ENCODE peak calls at places on chromosomes 2 and 18, in eight cellular contexts. I is kidney epithelial cell, G is IMR-90, J is progenitor cell of endocrine pancreas, K is spleen, D is tibial artery, V is astrocyte of the spinal cord, E is left ventricle myocardium inferior. S is an unnamed sample.

GRCh38 chr2:47264183-47264582 is 109.1 kb upstream of the STPG4 start:
- DNase-seq in V (no peak), J (no peak), D (no peak), I (no peak), E (no peak), K (no peak), G (no peak), S (no peak)

GRCh38 chr2:172339431-172340010 is 87.9 kb upstream of the ITGA6 start:
- DNase-seq in I (no peak), E (no peak), D (no peak), K (no peak), V (no peak), G (peak), J (no peak), S (no peak)

GRCh38 chr18:55778731-55779460 is 190.9 kb upstream of the TCF4 start:
- DNase-seq in D (no peak), G (no peak), V (no peak), I (no peak), J (no peak), K (no peak), E (no peak), S (no peak)

GRCh38 chr2:231930601-231931281 is 4.5 kb upstream of the NPPC start:
- DNase-seq in D (peak), K (peak), G (no peak), J (no peak), I (no peak), V (no peak), E (peak), S (no peak)

GRCh38 chr2:240556553-240557100 is 1.2 kb downstream of the ANKMY1 start:
- DNase-seq in D (no peak), G (peak), V (no peak), E (no peak), J (no peak), I (no peak), K (peak), S (no peak)

GRCh38 chr2:219266232-219266631 is 12.5 kb upstream of the TUBA4A start:
- DNase-seq in V (no peak), I (no peak), G (no peak), D (no peak), E (no peak), J (no peak), K (no peak), S (no peak)

GRCh38 chr2:39623916-39624315 is 41.8 kb upstream of the TMEM178A start:
- DNase-seq in V (no peak), G (no peak), K (no peak), J (no peak), I (no peak), E (no peak), D (no peak), S (no peak)

GRCh38 chr2:25030702-25031101 is 11.2 kb upstream of the EFR3B start:
- DNase-seq in K (no peak), I (no peak), G (peak), D (no peak), V (no peak), E (no peak), J (no peak), S (no peak)

GRCh38 chr2:224668123-224668909 is 47.8 kb downstream of the CCDC195 start:
- DNase-seq in V (no peak), I (no peak), J (no peak), E (no peak), G (no peak), K (no peak), D (no peak), S (no peak)

GRCh38 chr2:219438453-219438852 is 3.8 kb downstream of the SPEG start:
- DNase-seq in K (no peak), E (no peak), D (no peak), G (no peak), J (no peak), I (no peak), V (no peak), S (no peak)

GRCh38 chr2:96207073-96207777 is 1.4 kb downstream of the STARD7 start:
- DNase-seq in K (no peak), D (no peak), G (no peak), J (no peak), E (no peak), I (no peak), V (no peak), S (no peak)

GRCh38 chr2:136966485-136966884 is 201.1 kb downstream of the THSD7B start:
- DNase-seq in I (no peak), E (no peak), G (no peak), V (no peak), J (no peak), K (no peak), D (no peak), S (no peak)

GRCh38 chr2:97950329-97951154 is 45.2 kb downstream of the TMEM131 start:
- DNase-seq in I (peak), G (peak), K (no peak), E (no peak), J (no peak), V (peak), D (no peak), S (no peak)

GRCh38 chr18:38576349-38576748 is 1010.8 kb upstream of the CELF4 start:
- DNase-seq in K (no peak), I (no peak), E (no peak), V (no peak), G (no peak), D (no peak), J (no peak), S (no peak)

GRCh38 chr18:75727479-75727878 is 300.0 kb upstream of the SMIM21 start:
- DNase-seq in J (peak), V (peak), I (no peak), G (peak), D (no peak), E (peak), K (no peak), S (peak)

GRCh38 chr2:197515277-197515797 is 529 bp upstream of the MOB4 start:
- DNase-seq in V (peak), D (no peak), K (no peak), E (no peak), G (peak), J (no peak), I (no peak), S (no peak)

GRCh38 chr2:152924722-152925121 is 206.3 kb downstream of the ARL6IP6 start:
- DNase-seq in I (no peak), K (no peak), G (no peak), J (no peak), D (no peak), V (peak), E (no peak), S (no peak)

GRCh38 chr2:30318987-30319782 is 87.9 kb downstream of the LBH start:
- DNase-seq in K (no peak), V (no peak), E (no peak), J (no peak), I (no peak), G (no peak), D (no peak), S (no peak)

GRCh38 chr18:3758531-3758930 is 308.6 kb downstream of the TGIF1 start:
- DNase-seq in K (no peak), D (no peak), J (no peak), G (peak), E (no peak), I (no peak), V (peak), S (no peak)

GRCh38 chr2:28545590-28546195 is 49.8 kb downstream of the PLB1 start:
- DNase-seq in J (no peak), I (no peak), K (no peak), V (no peak), D (no peak), E (no peak), G (no peak), S (no peak)

GRCh38 chr2:113309655-113310387 is 31.1 kb upstream of the PAX8 start:
- DNase-seq in V (no peak), D (no peak), E (no peak), J (no peak), I (no peak), G (peak), K (no peak), S (no peak)

GRCh38 chr2:241040081-241040803 is 41.8 kb downstream of the SNED1 start:
- DNase-seq in I (no peak), E (no peak), D (no peak), V (no peak), G (no peak), J (no peak), K (no peak), S (no peak)

GRCh38 chr18:48186084-48186798 is 222.9 kb downstream of the ZBTB7C start:
- DNase-seq in G (no peak), K (no peak), E (no peak), I (peak), J (no peak), D (no peak), V (no peak), S (peak)

GRCh38 chr2:28543316-28544068 is 47.6 kb downstream of the PLB1 start:
- DNase-seq in V (peak), E (no peak), G (peak), K (no peak), D (no peak), I (no peak), J (no peak), S (no peak)

GRCh38 chr2:199259671-199260070 is 198.1 kb downstream of the SATB2 start:
- DNase-seq in K (no peak), G (peak), I (no peak), J (no peak), D (no peak), E (no peak), V (no peak), S (no peak)

GRCh38 chr2:199261221-199261620 is 196.5 kb downstream of the SATB2 start:
- DNase-seq in J (no peak), K (no peak), G (peak), D (no peak), E (no peak), V (peak), I (no peak), S (no peak)

GRCh38 chr2:199261936-199262335 is 195.8 kb downstream of the SATB2 start:
- DNase-seq in E (no peak), K (no peak), D (no peak), J (no peak), G (no peak), I (no peak), V (no peak), S (no peak)

GRCh38 chr2:199258291-199258690 is 199.4 kb downstream of the SATB2 start:
- DNase-seq in K (no peak), J (no peak), D (no peak), I (no peak), G (no peak), V (no peak), E (no peak), S (no peak)
- TF ChIP-seq CTCF in K (no peak), J (no peak), D (no peak), I (peak), G (peak), V (peak), E (no peak), S (peak)

GRCh38 chr2:84301717-84302116 is 157.4 kb downstream of the SUCLG1 start:
- DNase-seq in G (no peak), E (no peak), I (no peak), K (no peak), V (no peak), D (no peak), J (no peak), S (no peak)
- TF ChIP-seq CTCF in G (no peak), E (no peak), I (no peak), K (no peak), V (no peak), D (no peak), J (no peak), S (no peak)

GRCh38 chr2:127107622-127107999 is 657 bp upstream of the BIN1 start:
- DNase-seq in V (peak), J (no peak), D (no peak), G (no peak), I (no peak), K (no peak), E (no peak), S (no peak)
- TF ChIP-seq CTCF in V (peak), J (peak), D (no peak), G (no peak), I (peak), K (no peak), E (no peak), S (peak)

DNA sequence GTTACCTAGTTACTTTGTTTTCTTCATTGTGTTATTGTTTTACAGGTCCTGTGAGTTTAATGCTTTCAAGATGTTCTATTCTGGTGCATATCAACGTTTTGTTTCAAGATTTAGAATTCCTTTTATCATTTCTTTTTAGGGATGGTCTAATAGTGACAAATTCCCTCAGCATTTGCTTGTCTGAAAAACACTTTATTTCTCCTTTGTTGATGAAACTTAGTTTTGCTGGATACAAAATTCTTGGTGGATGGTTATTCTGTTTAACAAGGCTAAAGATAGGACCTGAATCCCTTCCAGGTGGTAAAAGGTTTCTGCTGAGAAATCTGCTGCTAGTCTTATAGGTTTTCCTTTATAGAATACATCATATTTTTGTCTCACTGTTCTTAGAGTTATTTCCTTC is 102.3 kb downstream of the RND3 start:
- DNase-seq in E (no peak), I (no peak), J (no peak), V (no peak), D (no peak), G (no peak), K (no peak), S (no peak)
- TF ChIP-seq CTCF in E (no peak), I (no peak), J (no peak), V (no peak), D (no peak), G (no peak), K (no peak), S (no peak)